ENCODE peak calls at places on chromosomes 2 and 18, in seven cellular contexts. N, R, O, L, W, S and V are unnamed samples.

GRCh38 chr2:222796413-222797103 is 64.3 kb upstream of the ACSL3 start:
- DNase-seq in N (peak; percentile 17), R (peak; percentile 67), O (peak; percentile 20), L (no peak), W (no peak), S (no peak), V (no peak)

GRCh38 chr2:191811807-191812602 is 34.9 kb downstream of the CAVIN2 start:
- DNase-seq in N (peak; percentile 41), R (peak; percentile 65), O (peak; percentile 54), L (peak; percentile 68), W (no peak), S (no peak), V (no peak)

GRCh38 chr2:1546023-1546591 is 132.8 kb downstream of the TPO start:
- DNase-seq in N (no peak), R (peak; percentile 62), O (peak; percentile 42), L (peak; percentile 44), W (no peak), S (no peak), V (peak; percentile 20)

GRCh38 chr18:13551841-13552733 is 174.3 kb downstream of the FAM210A start:
- DNase-seq in N (no peak), R (no peak), O (no peak), L (no peak), W (no peak), S (no peak), V (no peak)

GRCh38 chr2:98810588-98810928 is 79.6 kb upstream of the MGAT4A start:
- DNase-seq in N (no peak), R (no peak), O (no peak), L (no peak), W (no peak), S (no peak), V (no peak)

GRCh38 chr18:37458697-37459096 is 106.9 kb downstream of the CELF4 start:
- DNase-seq in N (no peak), R (no peak), O (no peak), L (no peak), W (no peak), S (no peak), V (no peak)

GRCh38 chr2:234427081-234428058 is 69.5 kb downstream of the ARL4C start:
- DNase-seq in N (no peak), R (peak; percentile 70), O (no peak), L (peak; percentile 63), W (no peak), S (no peak), V (peak; percentile 35)

GRCh38 chr18:2948038-2948437 is 64.9 kb downstream of the LPIN2 start:
- DNase-seq in N (no peak), R (peak; percentile 54), O (no peak), L (no peak), W (no peak), S (no peak), V (no peak)

GRCh38 chr2:227612546-227613271 is 1.9 kb downstream of the SCYGR3 start:
- DNase-seq in N (no peak), R (no peak), O (no peak), L (no peak), W (no peak), S (no peak), V (no peak)

GRCh38 chr18:57437433-57437781 is 2.2 kb downstream of the ONECUT2 start:
- DNase-seq in N (no peak), R (peak; percentile 24), O (peak; percentile 48), L (no peak), W (no peak), S (no peak), V (no peak)

GRCh38 chr18:68233043-68233442 is 481.9 kb downstream of the TMX3 start:
- DNase-seq in N (no peak), R (no peak), O (peak; percentile 11), L (no peak), W (no peak), S (no peak), V (no peak)

GRCh38 chr2:114537777-114538176 is 95.3 kb downstream of the DPP10 start:
- DNase-seq in N (no peak), R (no peak), O (no peak), L (no peak), W (no peak), S (no peak), V (no peak)

GRCh38 chr2:146874260-146874658 is 970.6 kb upstream of the ACVR2A start:
- DNase-seq in N (peak; percentile 11), R (peak; percentile 42), O (no peak), L (peak; percentile 54), W (no peak), S (no peak), V (no peak)

GRCh38 chr2:3175568-3175955 is 202.1 kb downstream of the EIPR1 start:
- DNase-seq in N (no peak), R (no peak), O (no peak), L (no peak), W (no peak), S (no peak), V (no peak)

GRCh38 chr2:174794851-174795374 is 30.6 kb upstream of the CHRNA1 start:
- DNase-seq in N (no peak), R (no peak), O (no peak), L (no peak), W (no peak), S (no peak), V (no peak)

GRCh38 chr2:71746946-71747501 is 293.7 kb downstream of the DYSF start:
- DNase-seq in N (no peak), R (no peak), O (no peak), L (no peak), W (no peak), S (no peak), V (no peak)

GRCh38 chr2:169656164-169656563 is 38.0 kb downstream of the CFAP210 start:
- DNase-seq in N (no peak), R (no peak), O (no peak), L (no peak), W (no peak), S (no peak), V (no peak)

GRCh38 chr2:236932711-236933300 is 152.9 kb upstream of the COPS8 start:
- DNase-seq in N (peak; percentile 59), R (no peak), O (no peak), L (no peak), W (no peak), S (no peak), V (no peak)

GRCh38 chr2:145958611-145959010 is 1438.7 kb upstream of the ZEB2 start:
- DNase-seq in N (no peak), R (no peak), O (no peak), L (no peak), W (no peak), S (no peak), V (no peak)

GRCh38 chr2:142822190-142822589 is 55.3 kb upstream of the KYNU start:
- DNase-seq in N (no peak), R (no peak), O (no peak), L (no peak), W (no peak), S (no peak), V (no peak)

GRCh38 chr2:128390256-128390990 is 71.8 kb upstream of the HS6ST1 start:
- DNase-seq in N (no peak), R (no peak), O (no peak), L (no peak), W (no peak), S (no peak), V (no peak)

GRCh38 chr2:205696541-205697441 is 14.5 kb downstream of the NRP2 start:
- DNase-seq in N (no peak), R (peak; percentile 52), O (peak; percentile 45), L (no peak), W (no peak), S (no peak), V (no peak)

GRCh38 chr2:169768262-169768995 is 30.2 kb upstream of the SSB start:
- DNase-seq in N (no peak), R (no peak), O (no peak), L (no peak), W (no peak), S (peak; percentile 21), V (peak; percentile 23)

GRCh38 chr2:109089602-109090300 is 39.3 kb upstream of the SH3RF3 start:
- DNase-seq in N (no peak), R (no peak), O (no peak), L (no peak), W (no peak), S (no peak), V (no peak)